ENCODE peak calls at places on chromosomes 4 and X, in ten cellular contexts. G, Z, X, T, D, N, M, C, W and F are unnamed samples.

GRCh38 chr4:69731261-69731660 is 29.2 kb downstream of the SULT1B1 start:
- DNase-seq in T (no peak), N (no peak), C (no peak), W (no peak), X (no peak), M (peak; percentile 25), D (peak; percentile 37), Z (peak; percentile 58), G (no peak), F (no peak)

GRCh38 chrX:102659790-102660757 is 8.8 kb downstream of the GPRASP1 start:
- DNase-seq in G (peak; percentile 78), N (peak; percentile 80), D (peak; percentile 70), C (peak; percentile 88), W (peak; percentile 84), M (peak; percentile 71), T (peak; percentile 80), X (peak; percentile 81), Z (peak; percentile 77), F (peak; percentile 84)

GRCh38 chr4:20395160-20395773 is 143.6 kb downstream of the SLIT2 start:
- DNase-seq in M (no peak), T (peak; percentile 70), C (no peak), W (no peak), X (peak; percentile 72), N (no peak), G (no peak), D (no peak), Z (peak; percentile 45), F (peak; percentile 38)

GRCh38 chrX:150772150-150772970 is 79.2 kb downstream of the MTMR1 start:
- DNase-seq in X (peak; percentile 88), T (peak; percentile 89), G (peak; percentile 78), N (peak; percentile 82), D (peak; percentile 43), C (peak; percentile 81), M (peak; percentile 50), W (peak; percentile 82), Z (peak; percentile 57), F (peak; percentile 81)

GRCh38 chrX:32929040-32929439 is 282.3 kb downstream of the DMD start:
- DNase-seq in M (no peak), T (no peak), X (no peak), C (no peak), G (no peak), W (no peak), D (no peak), N (no peak), Z (no peak), F (no peak)

GRCh38 chr4:163662761-163663160 is 168.3 kb downstream of the TMA16 start:
- DNase-seq in Z (no peak), W (no peak), M (no peak), C (no peak), X (no peak), D (no peak), G (no peak), T (no peak), N (no peak), F (no peak)

GRCh38 chrX:138723301-138723700 is 11.8 kb upstream of the FGF13 start:
- DNase-seq in N (no peak), D (no peak), X (no peak), Z (no peak), C (no peak), T (no peak), G (no peak), W (no peak), M (no peak), F (no peak)

GRCh38 chrX:49879656-49880277 is 483 bp downstream of the USP27X start:
- DNase-seq in N (no peak), M (no peak), T (no peak), X (no peak), Z (no peak), W (no peak), G (no peak), C (no peak), D (no peak), F (no peak)

GRCh38 chr4:1346781-1347409 is at the start of gene UVSSA:
- DNase-seq in G (peak; percentile 100), W (peak; percentile 100), Z (peak; percentile 100), T (peak; percentile 100), M (peak; percentile 100), D (peak; percentile 99), X (peak; percentile 100), N (peak; percentile 100), C (peak; percentile 100), F (peak; percentile 100)

GRCh38 chr4:1347410-1347864 is 429 bp downstream of the UVSSA start:
- DNase-seq in M (peak; percentile 84), D (peak; percentile 79), T (peak; percentile 52), G (peak; percentile 82), W (peak; percentile 76), X (peak; percentile 65), C (peak; percentile 86), N (peak; percentile 82), Z (peak; percentile 84), F (peak; percentile 72)

GRCh38 chr4:1344696-1345095 is 2.3 kb upstream of the UVSSA start:
- DNase-seq in C (peak; percentile 53), W (no peak), X (no peak), D (no peak), N (no peak), T (no peak), Z (no peak), M (no peak), G (no peak), F (no peak)

GRCh38 chr4:1348014-1348513 is 1.1 kb downstream of the UVSSA start:
- DNase-seq in D (no peak), M (no peak), W (no peak), C (peak; percentile 48), T (no peak), Z (no peak), N (no peak), X (no peak), G (no peak), F (no peak)

DNA sequence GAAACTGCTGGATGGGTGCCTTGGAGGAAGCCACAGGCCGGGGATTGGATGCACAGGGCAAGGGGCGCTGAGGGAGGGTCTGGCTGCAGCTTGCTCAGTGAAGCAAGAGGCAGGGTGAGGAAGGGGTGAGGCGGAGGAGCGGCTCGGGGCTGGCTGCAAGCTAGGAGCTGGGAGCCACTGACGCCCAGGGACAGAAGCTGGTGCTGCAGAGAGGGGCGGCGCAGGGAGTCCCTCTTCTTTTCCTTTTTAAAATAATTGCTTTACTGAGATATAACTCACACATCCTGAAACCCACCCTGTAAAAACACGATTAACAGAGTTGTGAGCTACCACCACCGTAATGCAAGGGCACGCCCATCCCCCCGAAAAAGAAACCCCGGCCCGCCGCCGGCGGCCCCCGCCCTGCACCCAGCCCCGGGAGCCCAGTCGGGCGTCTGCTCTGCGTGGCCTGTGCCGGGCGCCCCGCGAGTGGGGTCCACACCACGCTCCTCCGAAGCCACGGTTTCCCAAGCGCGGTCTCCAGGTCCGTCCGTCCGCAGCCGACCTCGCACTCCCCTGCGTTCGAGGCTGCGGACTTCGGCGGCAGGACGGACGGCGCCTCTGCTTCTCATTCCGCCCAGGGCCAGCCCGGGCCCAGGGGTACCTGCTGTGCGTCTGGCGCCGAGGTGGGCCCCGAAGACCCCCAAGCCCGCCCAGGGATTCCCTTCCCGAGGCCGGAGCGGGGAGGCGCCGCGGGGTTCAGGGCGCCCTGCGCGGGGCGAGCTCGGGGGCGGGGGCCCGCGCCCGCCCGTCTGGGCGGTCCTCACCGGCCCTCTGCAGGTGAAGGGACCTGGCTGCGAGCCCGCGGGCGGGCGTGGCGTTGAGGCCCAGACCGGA is 865 bp upstream of the UVSSA start:
- DNase-seq in C (peak; percentile 72), T (peak; percentile 68), D (peak; percentile 40), X (peak; percentile 66), N (no peak), M (peak; percentile 43), W (no peak), Z (peak; percentile 39), G (peak; percentile 72), F (peak; percentile 42)
- TF ChIP-seq CTCF in C (peak; percentile 35), T (peak; percentile 30), D (no peak), X (no peak), N (peak; percentile 36), M (peak; percentile 41), W (no peak), Z (peak; percentile 18), G (no peak), F (no peak)

DNA sequence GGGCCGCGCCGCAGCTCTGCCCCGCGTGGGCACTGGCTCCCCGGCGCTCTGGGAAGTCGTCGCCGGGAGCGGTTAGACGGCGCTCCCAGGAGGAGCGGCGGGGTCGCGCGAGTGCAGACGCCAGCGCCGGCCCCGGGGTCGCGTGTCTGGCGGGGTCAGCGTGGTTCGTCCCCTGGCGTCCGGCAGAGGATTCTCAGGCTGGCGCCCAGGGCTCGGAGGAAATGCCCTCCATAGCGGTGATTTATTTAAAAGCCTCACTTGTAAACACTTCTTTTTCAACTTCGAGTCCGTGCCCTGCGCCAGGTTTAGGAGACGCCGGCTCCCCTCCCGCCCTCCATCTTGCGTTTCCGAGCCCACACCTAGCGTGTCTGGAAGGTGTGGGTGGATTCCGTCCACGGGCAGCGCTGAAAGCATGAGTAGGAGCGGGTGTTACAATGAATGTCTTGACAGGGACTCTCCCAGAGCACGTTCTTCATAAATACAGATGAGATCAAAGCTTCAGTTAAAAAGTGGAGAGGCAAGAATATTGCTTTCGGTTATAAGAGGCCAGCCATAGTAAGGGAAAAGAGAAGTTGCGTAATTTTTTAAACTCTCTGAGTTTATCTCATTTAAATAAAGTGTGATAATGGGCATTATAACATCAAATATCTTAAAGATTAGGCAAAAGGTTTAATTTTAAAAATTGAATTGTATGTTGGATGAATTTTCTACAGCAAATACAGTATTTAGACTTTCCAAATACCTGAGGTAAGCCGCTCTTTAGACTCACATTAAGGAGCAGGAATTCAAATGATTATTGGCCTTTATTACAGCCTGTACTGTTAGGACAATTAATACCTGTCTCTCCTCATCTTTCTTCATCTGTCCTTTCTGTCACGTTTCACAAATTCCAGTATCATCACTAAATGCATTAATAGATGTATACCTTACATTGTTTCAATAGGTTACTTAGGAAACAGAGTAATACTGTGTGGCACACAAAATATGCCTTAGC is 863 bp downstream of the FAM241A start:
- DNase-seq in G (peak; percentile 44), D (peak; percentile 28), N (peak; percentile 70), W (peak; percentile 53), M (peak; percentile 39), Z (peak; percentile 47), C (peak; percentile 67), X (peak; percentile 46), T (peak; percentile 62), F (peak; percentile 51)
- TF ChIP-seq CTCF in G (no peak), D (peak; percentile 42), N (peak; percentile 58), W (peak; percentile 26), M (peak; percentile 19), Z (peak; percentile 31), C (peak; percentile 41), X (peak; percentile 45), T (peak; percentile 43), F (no peak)

DNA sequence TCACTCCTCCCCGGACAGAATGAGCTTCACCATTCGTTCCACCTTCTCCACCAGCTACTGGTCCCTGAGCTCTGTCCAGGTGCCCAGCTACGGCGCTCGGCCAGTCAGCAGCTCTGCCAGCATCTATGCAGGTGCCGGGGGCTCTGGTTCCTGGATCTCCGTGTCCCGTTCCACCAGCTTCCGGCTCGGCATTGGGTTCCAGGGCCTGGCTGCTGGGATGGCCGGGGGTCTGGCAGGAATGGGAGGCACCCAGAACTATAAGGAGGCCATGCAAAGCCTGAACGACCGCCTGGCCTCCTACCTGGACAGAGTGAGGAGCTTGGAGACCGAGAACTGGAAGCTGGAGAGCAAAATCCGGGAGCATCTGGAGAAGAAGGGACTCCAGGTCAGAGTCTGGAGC is 36.4 kb upstream of the N4BP2 start:
- DNase-seq in Z (no peak), W (no peak), C (no peak), T (no peak), M (no peak), N (no peak), X (no peak), G (no peak), D (no peak), F (no peak)
- TF ChIP-seq CTCF in Z (no peak), W (no peak), C (no peak), T (no peak), M (no peak), N (no peak), X (no peak), G (no peak), D (no peak), F (no peak)

GRCh38 chr4:141258558-141258957 is 37.9 kb downstream of the ZNF330 start:
- DNase-seq in X (no peak), C (no peak), G (no peak), Z (no peak), W (no peak), M (no peak), N (no peak), T (no peak), D (no peak), F (no peak)

GRCh38 chr4:141255016-141255415 is 34.3 kb downstream of the ZNF330 start:
- DNase-seq in T (no peak), C (no peak), N (no peak), M (no peak), D (peak; percentile 20), X (no peak), W (no peak), G (no peak), Z (no peak), F (no peak)

DNA sequence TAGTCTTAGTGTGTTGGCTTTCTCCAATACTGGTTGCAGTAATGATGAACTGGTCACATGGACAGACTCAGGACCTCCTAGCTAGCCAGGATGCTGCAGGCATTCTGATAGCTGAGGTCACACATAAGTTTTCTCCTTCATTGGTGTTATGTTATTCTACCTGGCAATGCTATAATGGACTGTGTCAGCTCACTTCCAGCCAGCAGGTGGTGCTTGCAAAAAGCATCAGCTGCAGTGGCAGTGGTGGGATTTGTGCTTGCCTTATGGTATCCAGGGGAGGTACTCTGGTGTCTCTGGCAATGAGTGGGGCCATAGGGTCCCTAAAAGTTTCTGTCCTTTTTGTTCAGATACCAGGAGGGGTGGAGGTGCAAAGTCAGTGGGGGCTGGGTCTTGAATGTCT is 33.6 kb downstream of the ZNF330 start:
- DNase-seq in N (no peak), M (no peak), D (no peak), G (no peak), T (peak; percentile 25), W (no peak), Z (no peak), X (peak; percentile 31), C (no peak), F (no peak)
- TF ChIP-seq CTCF in N (peak; percentile 26), M (no peak), D (peak; percentile 23), G (no peak), T (peak; percentile 54), W (no peak), Z (no peak), X (peak; percentile 51), C (no peak), F (no peak)